ENCODE peak calls at places on chromosome 16, in four cellular contexts. B is activated naive CD4-positive, alpha-beta T cell treated with anti-CD3 and anti-CD28 coated beads for 36 hours; D is activated CD4-positive, CD25-positive, alpha-beta regulatory T cell treated with anti-CD3 and anti-CD28 coated beads, Interleukin-2, amount 50 U/mL, for 16 hours; H is fibroblast of lung. P is an unnamed sample.

GRCh38 chr16:49492090-49492801 is 118.6 kb downstream of the C16orf78 start:
- DNase-seq in B (peak), D (no peak), H (peak), P (peak)

GRCh38 chr16:29990033-29990432 is 5.4 kb downstream of the HIRIP3 start:
- DNase-seq in B (no peak), D (no peak), H (no peak), P (no peak)

GRCh38 chr16:59205403-59205802 is 471.3 kb upstream of the GOT2 start:
- DNase-seq in B (no peak), D (no peak), H (no peak), P (peak)

GRCh38 chr16:27899736-27900135 is 163.8 kb downstream of the GSG1L start:
- DNase-seq in B (no peak), D (no peak), H (no peak), P (no peak)

GRCh38 chr16:4676826-4677225 is 16.5 kb upstream of the NUDT16L1 start:
- DNase-seq in B (peak), D (no peak), H (no peak), P (no peak)

GRCh38 chr16:84322749-84323148 is 28.1 kb downstream of the WFDC1 start:
- DNase-seq in B (no peak), D (no peak), H (no peak), P (no peak)

GRCh38 chr16:49859139-49859947 is 3.4 kb upstream of the ZNF423 start:
- DNase-seq in B (peak), D (no peak), H (peak), P (no peak)

GRCh38 chr16:57620316-57621231 is 7.9 kb upstream of the ADGRG1 start:
- DNase-seq in B (no peak), D (no peak), H (no peak), P (no peak)

GRCh38 chr16:66605177-66605999 is 884 bp downstream of the CMTM3 start:
- DNase-seq in B (peak), D (no peak), H (peak), P (no peak)

GRCh38 chr16:59181821-59182420 is 447.8 kb upstream of the GOT2 start:
- DNase-seq in B (no peak), D (no peak), H (no peak), P (no peak)

P was measured in NCI-H460.